ENCODE peak calls at places on chromosome 12, in six cellular contexts. H is Right ventricle myocardium superior, D is NCI-H2081, I is HTR-8/SVneo, T is hepatic stellate cell, X is nephron progenitor cell. G is an unnamed sample.

GRCh38 chr12:84554199-84554723 is 358.3 kb downstream of the SLC6A15 start:
- DNase-seq in D (no peak), T (no peak), I (no peak), H (no peak), X (no peak), G (no peak)

GRCh38 chr12:116425256-116426193 is 133.7 kb upstream of the MAP1LC3B2 start:
- DNase-seq in X (no peak), H (no peak), D (no peak), I (no peak), T (no peak), G (no peak)

GRCh38 chr12:120292661-120293531 is at the start of gene RNU4-1:
- DNase-seq in H (peak; percentile 59), X (peak; percentile 69), T (peak; percentile 42), D (peak; percentile 88), I (peak; percentile 54), G (peak; percentile 90)

GRCh38 chr12:70383484-70383883 is 17.4 kb downstream of the KCNMB4 start:
- DNase-seq in I (no peak), X (no peak), D (no peak), H (no peak), T (no peak), G (no peak)

GRCh38 chr12:52514471-52515318 is 5.5 kb downstream of the KRT5 start:
- DNase-seq in D (no peak), T (no peak), H (no peak), I (no peak), X (no peak), G (no peak)

GRCh38 chr12:84079621-84080020 is 833.0 kb downstream of the SLC6A15 start:
- DNase-seq in T (no peak), X (no peak), H (no peak), D (no peak), I (no peak), G (no peak)

GRCh38 chr12:29879606-29880308 is 96.0 kb upstream of the TMTC1 start:
- DNase-seq in X (no peak), T (no peak), I (no peak), D (no peak), H (no peak), G (no peak)

GRCh38 chr12:4116251-4117111 is 157.1 kb upstream of the CCND2 start:
- DNase-seq in I (peak; percentile 81), X (no peak), H (no peak), T (peak; percentile 53), D (no peak), G (no peak)

GRCh38 chr12:131280426-131280825 is 326.7 kb downstream of the ADGRD1 start:
- DNase-seq in H (peak; percentile 13), X (no peak), D (no peak), T (no peak), I (no peak), G (no peak)

G was measured in memory B cell.